ENCODE peak calls at places on chromosomes 12 and 14, in nine cellular contexts. One of them, this sample, is unnamed.

GRCh38 chr14:20794644-20795369 is 7.8 kb downstream of the RNASE1 start:
- DNase-seq in GM12878: no peak
- DNase-seq in testis: no peak
- DNase-seq in neural progenitor cell: no peak
- DNase-seq in uterus: no peak
- DNase-seq in lower lobe of right lung: no peak
- DNase-seq in A549: no peak
- DNase-seq in effector memory CD4-positive, alpha-beta T cell: no peak
- DNase-seq in right atrium auricular region: no peak
- DNase-seq in this sample: no peak

GRCh38 chr12:50787618-50788017 is 23.7 kb downstream of the ATF1 start:
- DNase-seq in GM12878: no peak
- DNase-seq in testis: no peak
- DNase-seq in neural progenitor cell: no peak
- DNase-seq in uterus: no peak
- DNase-seq in lower lobe of right lung: no peak
- DNase-seq in A549: no peak
- DNase-seq in effector memory CD4-positive, alpha-beta T cell: no peak
- DNase-seq in right atrium auricular region: no peak
- DNase-seq in this sample: no peak

GRCh38 chr14:36773136-36773540 is 111.5 kb downstream of the PAX9 start:
- DNase-seq in GM12878: no peak
- DNase-seq in testis: no peak
- DNase-seq in neural progenitor cell: no peak
- DNase-seq in uterus: no peak
- DNase-seq in lower lobe of right lung: no peak
- DNase-seq in A549: peak; percentile 66
- DNase-seq in effector memory CD4-positive, alpha-beta T cell: no peak
- DNase-seq in right atrium auricular region: no peak
- DNase-seq in this sample: no peak

GRCh38 chr12:79555006-79555925 is 135.5 kb downstream of the PAWR start:
- DNase-seq in GM12878: no peak
- DNase-seq in testis: no peak
- DNase-seq in neural progenitor cell: no peak
- DNase-seq in uterus: no peak
- DNase-seq in lower lobe of right lung: no peak
- DNase-seq in A549: peak; percentile 66
- DNase-seq in effector memory CD4-positive, alpha-beta T cell: no peak
- DNase-seq in right atrium auricular region: no peak
- DNase-seq in this sample: peak; percentile 83

GRCh38 chr12:50925342-50925651 is 27.0 kb upstream of the HIGD1C start:
- DNase-seq in GM12878: no peak
- DNase-seq in testis: no peak
- DNase-seq in neural progenitor cell: no peak
- DNase-seq in uterus: no peak
- DNase-seq in lower lobe of right lung: no peak
- DNase-seq in A549: no peak
- DNase-seq in effector memory CD4-positive, alpha-beta T cell: no peak
- DNase-seq in right atrium auricular region: no peak
- DNase-seq in this sample: no peak

GRCh38 chr12:57744194-57744776 is 554 bp upstream of the TSPAN31 start:
- DNase-seq in GM12878: peak; percentile 55
- DNase-seq in testis: peak; percentile 69
- DNase-seq in neural progenitor cell: no peak
- DNase-seq in uterus: peak; percentile 75
- DNase-seq in lower lobe of right lung: peak; percentile 80
- DNase-seq in A549: peak; percentile 94
- DNase-seq in effector memory CD4-positive, alpha-beta T cell: peak; percentile 60
- DNase-seq in right atrium auricular region: peak; percentile 89
- DNase-seq in this sample: no peak

GRCh38 chr12:64571346-64571745 is 38.9 kb upstream of the RASSF3 start:
- DNase-seq in GM12878: no peak
- DNase-seq in testis: no peak
- DNase-seq in neural progenitor cell: no peak
- DNase-seq in uterus: no peak
- DNase-seq in lower lobe of right lung: no peak
- DNase-seq in A549: no peak
- DNase-seq in effector memory CD4-positive, alpha-beta T cell: no peak
- DNase-seq in right atrium auricular region: no peak
- DNase-seq in this sample: no peak

GRCh38 chr12:120136093-120136770 is 19.7 kb upstream of the RAB35 start:
- DNase-seq in GM12878: no peak
- DNase-seq in testis: no peak
- DNase-seq in neural progenitor cell: no peak
- DNase-seq in uterus: no peak
- DNase-seq in lower lobe of right lung: no peak
- DNase-seq in A549: no peak
- DNase-seq in effector memory CD4-positive, alpha-beta T cell: no peak
- DNase-seq in right atrium auricular region: no peak
- DNase-seq in this sample: no peak

GRCh38 chr12:124625867-124626675 is 58.7 kb upstream of the NCOR2 start:
- DNase-seq in GM12878: no peak
- DNase-seq in testis: peak; percentile 76
- DNase-seq in neural progenitor cell: no peak
- DNase-seq in uterus: peak; percentile 81
- DNase-seq in lower lobe of right lung: peak; percentile 90
- DNase-seq in A549: peak; percentile 87
- DNase-seq in effector memory CD4-positive, alpha-beta T cell: no peak
- DNase-seq in right atrium auricular region: peak; percentile 96
- DNase-seq in this sample: peak; percentile 85

GRCh38 chr12:132162508-132163031 is 18.3 kb downstream of the NOC4L start:
- DNase-seq in GM12878: no peak
- DNase-seq in testis: no peak
- DNase-seq in neural progenitor cell: no peak
- DNase-seq in uterus: no peak
- DNase-seq in lower lobe of right lung: peak; percentile 59
- DNase-seq in A549: no peak
- DNase-seq in effector memory CD4-positive, alpha-beta T cell: no peak
- DNase-seq in right atrium auricular region: no peak
- DNase-seq in this sample: no peak

GRCh38 chr12:52517005-52517835 is 3.0 kb downstream of the KRT5 start:
- DNase-seq in GM12878: no peak
- DNase-seq in testis: peak; percentile 7
- DNase-seq in neural progenitor cell: no peak
- DNase-seq in uterus: no peak
- DNase-seq in lower lobe of right lung: no peak
- DNase-seq in A549: no peak
- DNase-seq in effector memory CD4-positive, alpha-beta T cell: no peak
- DNase-seq in right atrium auricular region: peak; percentile 46
- DNase-seq in this sample: no peak

GRCh38 chr12:80509781-80510556 is 65.9 kb downstream of the PTPRQ start:
- DNase-seq in GM12878: no peak
- DNase-seq in testis: no peak
- DNase-seq in neural progenitor cell: no peak
- DNase-seq in uterus: no peak
- DNase-seq in lower lobe of right lung: no peak
- DNase-seq in A549: no peak
- DNase-seq in effector memory CD4-positive, alpha-beta T cell: no peak
- DNase-seq in right atrium auricular region: no peak
- DNase-seq in this sample: peak; percentile 16

GRCh38 chr12:168763-169525 is 45.0 kb downstream of the SLC6A12 start:
- DNase-seq in GM12878: no peak
- DNase-seq in testis: no peak
- DNase-seq in neural progenitor cell: no peak
- DNase-seq in uterus: no peak
- DNase-seq in lower lobe of right lung: no peak
- DNase-seq in A549: no peak
- DNase-seq in effector memory CD4-positive, alpha-beta T cell: no peak
- DNase-seq in right atrium auricular region: no peak
- DNase-seq in this sample: peak; percentile 47

DNA sequence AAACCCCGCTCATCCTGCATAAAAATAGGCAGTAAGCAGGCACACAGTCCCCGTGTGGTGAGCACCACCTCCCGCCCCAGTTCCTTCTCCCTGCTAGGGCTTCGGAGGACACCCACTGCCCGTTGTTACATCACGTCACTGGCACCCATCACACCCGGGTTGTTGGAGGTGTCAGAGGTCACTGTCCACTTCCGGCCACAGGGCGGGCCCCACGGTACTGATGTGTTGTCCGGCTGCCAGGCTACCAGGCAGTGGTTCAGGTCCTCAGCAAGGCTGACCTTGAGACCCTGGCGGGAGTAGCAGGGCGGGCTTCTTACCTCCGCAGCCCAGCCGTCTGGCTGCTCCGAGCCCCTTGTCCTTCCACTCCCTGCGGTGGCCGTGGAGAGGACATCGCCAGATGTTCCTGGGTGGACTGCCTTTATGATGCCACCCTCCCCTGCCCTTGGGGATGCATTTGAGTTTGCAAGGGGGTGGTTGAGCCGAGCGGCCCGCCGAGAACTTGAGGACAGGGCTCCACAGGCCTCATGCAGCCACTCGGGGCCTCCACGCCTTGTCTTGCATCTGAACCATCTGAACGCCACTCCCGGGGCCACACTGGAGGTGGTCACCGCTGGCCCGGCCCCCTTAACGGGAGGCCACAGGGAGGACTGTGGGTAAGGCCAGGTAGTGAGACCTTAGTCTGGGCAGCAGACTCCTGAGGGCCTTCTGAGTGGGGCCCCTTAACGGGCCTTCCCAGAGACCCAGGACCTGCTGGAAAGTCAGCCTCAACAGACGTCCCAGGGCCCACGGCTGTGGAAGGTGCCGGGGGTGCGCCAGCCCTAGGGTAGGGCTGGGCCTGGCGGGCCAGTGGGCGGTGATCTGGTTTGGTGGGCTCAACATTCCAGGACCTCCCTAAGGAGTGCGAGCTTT is 27.1 kb upstream of the PLD4 start:
- DNase-seq in GM12878: no peak
- DNase-seq in testis: no peak
- DNase-seq in neural progenitor cell: no peak
- DNase-seq in uterus: no peak
- DNase-seq in lower lobe of right lung: peak; percentile 44
- DNase-seq in A549: no peak
- DNase-seq in effector memory CD4-positive, alpha-beta T cell: no peak
- DNase-seq in right atrium auricular region: no peak
- DNase-seq in this sample: no peak
- H3K27ac ChIP-seq in GM12878: no peak overlapping the region
- H3K27ac ChIP-seq in testis: no peak overlapping the region
- H3K27ac ChIP-seq in neural progenitor cell: no peak overlapping the region
- H3K27ac ChIP-seq in uterus: no peak overlapping the region
- H3K27ac ChIP-seq in lower lobe of right lung: no peak overlapping the region
- H3K27ac ChIP-seq in A549: no peak overlapping the region
- H3K27ac ChIP-seq in effector memory CD4-positive, alpha-beta T cell: no peak overlapping the region
- H3K27ac ChIP-seq in right atrium auricular region: no peak overlapping the region
- H3K27ac ChIP-seq in this sample: no peak overlapping the region

GRCh38 chr12:47085815-47086252 is 6.1 kb upstream of the AMIGO2 start:
- DNase-seq in GM12878: no peak
- DNase-seq in testis: no peak
- DNase-seq in neural progenitor cell: no peak
- DNase-seq in uterus: no peak
- DNase-seq in lower lobe of right lung: no peak
- DNase-seq in A549: peak; percentile 94
- DNase-seq in effector memory CD4-positive, alpha-beta T cell: peak; percentile 13
- DNase-seq in right atrium auricular region: no peak
- DNase-seq in this sample: peak; percentile 73

GRCh38 chr12:47082283-47082962 is 2.7 kb upstream of the AMIGO2 start:
- DNase-seq in GM12878: no peak
- DNase-seq in testis: no peak
- DNase-seq in neural progenitor cell: no peak
- DNase-seq in uterus: no peak
- DNase-seq in lower lobe of right lung: no peak
- DNase-seq in A549: peak; percentile 27
- DNase-seq in effector memory CD4-positive, alpha-beta T cell: no peak
- DNase-seq in right atrium auricular region: no peak
- DNase-seq in this sample: no peak

GRCh38 chr12:47080725-47081502 is 1.2 kb upstream of the AMIGO2 start:
- DNase-seq in GM12878: no peak
- DNase-seq in testis: peak; percentile 79
- DNase-seq in neural progenitor cell: peak; percentile 51
- DNase-seq in uterus: peak; percentile 76
- DNase-seq in lower lobe of right lung: peak; percentile 88
- DNase-seq in A549: peak; percentile 93
- DNase-seq in effector memory CD4-positive, alpha-beta T cell: peak; percentile 32
- DNase-seq in right atrium auricular region: peak; percentile 76
- DNase-seq in this sample: peak; percentile 10

GRCh38 chr12:47084172-47084571 is 4.4 kb upstream of the AMIGO2 start:
- DNase-seq in GM12878: no peak
- DNase-seq in testis: no peak
- DNase-seq in neural progenitor cell: no peak
- DNase-seq in uterus: no peak
- DNase-seq in lower lobe of right lung: no peak
- DNase-seq in A549: no peak
- DNase-seq in effector memory CD4-positive, alpha-beta T cell: no peak
- DNase-seq in right atrium auricular region: no peak
- DNase-seq in this sample: no peak

DNA sequence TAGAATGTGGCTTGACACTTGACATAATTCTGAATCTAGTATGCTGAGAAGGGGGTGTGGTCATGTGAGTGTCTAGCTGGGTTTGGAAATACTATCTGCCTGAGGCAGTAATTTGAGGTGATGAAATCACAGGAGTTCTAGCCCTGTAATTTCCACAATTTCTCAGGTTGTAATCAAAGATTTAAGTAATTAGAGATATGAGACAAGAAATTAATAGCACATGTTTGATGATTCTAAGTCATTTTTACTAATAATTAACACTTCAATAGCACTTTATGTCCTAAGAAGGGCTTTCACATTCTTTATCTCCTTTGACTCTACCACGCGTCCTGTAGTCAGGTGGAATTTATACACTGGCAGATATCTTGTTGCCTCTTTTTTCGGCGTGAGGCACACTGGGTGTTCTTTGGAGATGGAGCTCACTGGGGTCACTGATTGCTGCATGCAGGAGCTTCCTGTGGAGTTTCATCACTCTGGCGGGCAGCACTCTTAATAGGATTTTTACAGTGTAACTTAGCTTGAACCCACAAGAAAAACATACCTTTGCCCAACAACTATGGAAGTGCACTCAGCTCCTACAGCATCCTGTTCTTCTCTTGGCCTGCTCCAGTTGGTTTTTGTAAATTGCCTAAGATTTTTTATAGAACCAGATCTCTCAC is 3.3 kb upstream of the AMIGO2 start:
- DNase-seq in GM12878: no peak
- DNase-seq in testis: no peak
- DNase-seq in neural progenitor cell: no peak
- DNase-seq in uterus: no peak
- DNase-seq in lower lobe of right lung: no peak
- DNase-seq in A549: peak; percentile 95
- DNase-seq in effector memory CD4-positive, alpha-beta T cell: no peak
- DNase-seq in right atrium auricular region: no peak
- DNase-seq in this sample: no peak
- H3K4me1 ChIP-seq in GM12878: peaks cover 10% of the 10 kb centered on the region
- H3K4me1 ChIP-seq in testis: peaks cover 18% of the 10 kb centered on the region
- H3K4me1 ChIP-seq in neural progenitor cell: peaks cover 31% of the 10 kb centered on the region
- H3K4me1 ChIP-seq in uterus: no peaks in the 10 kb centered on the region
- H3K4me1 ChIP-seq in lower lobe of right lung: peaks cover 69% of the 10 kb centered on the region
- H3K4me1 ChIP-seq in A549: peaks cover 62% of the 10 kb centered on the region
- H3K4me1 ChIP-seq in effector memory CD4-positive, alpha-beta T cell: peaks cover 43% of the 10 kb centered on the region
- H3K4me1 ChIP-seq in right atrium auricular region: peaks cover 23% of the 10 kb centered on the region
- H3K4me1 ChIP-seq in this sample: no peaks in the 10 kb centered on the region

GRCh38 chr14:50830932-50831703 is at the start of gene NIN:
- DNase-seq in GM12878: no peak
- DNase-seq in testis: peak; percentile 59
- DNase-seq in neural progenitor cell: peak; percentile 93
- DNase-seq in uterus: peak; percentile 60
- DNase-seq in lower lobe of right lung: peak; percentile 87
- DNase-seq in A549: peak; percentile 72
- DNase-seq in effector memory CD4-positive, alpha-beta T cell: peak; percentile 36
- DNase-seq in right atrium auricular region: peak; percentile 60
- DNase-seq in this sample: peak; percentile 93
- H3K27ac ChIP-seq in GM12878: peak within 1 kb of the TSS; percentile 87
- H3K27ac ChIP-seq in testis: peak within 1 kb of the TSS; percentile 35
- H3K27ac ChIP-seq in neural progenitor cell: peak within 1 kb of the TSS; percentile 72
- H3K27ac ChIP-seq in uterus: peak within 1 kb of the TSS; percentile 94
- H3K27ac ChIP-seq in lower lobe of right lung: peak within 1 kb of the TSS; percentile 86
- H3K27ac ChIP-seq in A549: peak within 1 kb of the TSS; percentile 99
- H3K27ac ChIP-seq in effector memory CD4-positive, alpha-beta T cell: peak within 1 kb of the TSS; percentile 76
- H3K27ac ChIP-seq in right atrium auricular region: peak within 1 kb of the TSS; percentile 83
- H3K27ac ChIP-seq in this sample: peak within 1 kb of the TSS; percentile 80

GRCh38 chr12:63078911-63079310 is 72.1 kb downstream of the AVPR1A start:
- DNase-seq in GM12878: no peak
- DNase-seq in testis: no peak
- DNase-seq in neural progenitor cell: peak; percentile 20
- DNase-seq in uterus: no peak
- DNase-seq in lower lobe of right lung: no peak
- DNase-seq in A549: no peak
- DNase-seq in effector memory CD4-positive, alpha-beta T cell: no peak
- DNase-seq in right atrium auricular region: no peak
- DNase-seq in this sample: no peak
- H3K4me1 ChIP-seq in GM12878: no peaks in the 10 kb centered on the region
- H3K4me1 ChIP-seq in testis: no peaks in the 10 kb centered on the region
- H3K4me1 ChIP-seq in neural progenitor cell: peaks cover 7% of the 10 kb centered on the region
- H3K4me1 ChIP-seq in uterus: no peaks in the 10 kb centered on the region
- H3K4me1 ChIP-seq in lower lobe of right lung: no peaks in the 10 kb centered on the region
- H3K4me1 ChIP-seq in A549: no peaks in the 10 kb centered on the region
- H3K4me1 ChIP-seq in effector memory CD4-positive, alpha-beta T cell: no peaks in the 10 kb centered on the region
- H3K4me1 ChIP-seq in right atrium auricular region: no peaks in the 10 kb centered on the region
- H3K4me1 ChIP-seq in this sample: peaks cover 4% of the 10 kb centered on the region